ENCODE peak calls at places on chromosomes 5 and 9, in seven cellular contexts. One of them, this sample, is unnamed.

GRCh38 chr5:54412913-54413312 is 42.6 kb upstream of the HSPB3 start:
- DNase-seq in heart left ventricle: no peak
- DNase-seq in G401: no peak
- DNase-seq in astrocyte of the cerebellum: no peak
- DNase-seq in left colon: no peak
- DNase-seq in stimulated activated CD4-positive, alpha-beta T cell treated with anti-CD3 and anti-CD28 coated beads, Interleukin-4, amount 100 ng/mL, for 4 hours: no peak
- DNase-seq in fibroblast of pulmonary artery: no peak
- DNase-seq in this sample: no peak

GRCh38 chr9:127133739-127134167 is 11.3 kb upstream of the ANGPTL2 start:
- DNase-seq in heart left ventricle: peak
- DNase-seq in G401: peak
- DNase-seq in astrocyte of the cerebellum: no peak
- DNase-seq in left colon: peak
- DNase-seq in stimulated activated CD4-positive, alpha-beta T cell treated with anti-CD3 and anti-CD28 coated beads, Interleukin-4, amount 100 ng/mL, for 4 hours: no peak
- DNase-seq in fibroblast of pulmonary artery: peak
- DNase-seq in this sample: peak

GRCh38 chr9:136808075-136808780 is 480 bp downstream of the RABL6 start:
- DNase-seq in heart left ventricle: no peak
- DNase-seq in G401: no peak
- DNase-seq in astrocyte of the cerebellum: no peak
- DNase-seq in left colon: no peak
- DNase-seq in stimulated activated CD4-positive, alpha-beta T cell treated with anti-CD3 and anti-CD28 coated beads, Interleukin-4, amount 100 ng/mL, for 4 hours: peak
- DNase-seq in fibroblast of pulmonary artery: no peak
- DNase-seq in this sample: no peak

GRCh38 chr9:128163027-128163515 is 3.0 kb downstream of the BBLN start:
- DNase-seq in heart left ventricle: no peak
- DNase-seq in G401: no peak
- DNase-seq in astrocyte of the cerebellum: no peak
- DNase-seq in left colon: no peak
- DNase-seq in stimulated activated CD4-positive, alpha-beta T cell treated with anti-CD3 and anti-CD28 coated beads, Interleukin-4, amount 100 ng/mL, for 4 hours: no peak
- DNase-seq in fibroblast of pulmonary artery: no peak
- DNase-seq in this sample: no peak

GRCh38 chr5:8306289-8306688 is 437.3 kb downstream of the MTRR start:
- DNase-seq in heart left ventricle: no peak
- DNase-seq in G401: no peak
- DNase-seq in astrocyte of the cerebellum: no peak
- DNase-seq in left colon: no peak
- DNase-seq in stimulated activated CD4-positive, alpha-beta T cell treated with anti-CD3 and anti-CD28 coated beads, Interleukin-4, amount 100 ng/mL, for 4 hours: no peak
- DNase-seq in fibroblast of pulmonary artery: no peak
- DNase-seq in this sample: no peak

GRCh38 chr5:121024416-121025311 is 560.6 kb downstream of the PRR16 start:
- DNase-seq in heart left ventricle: no peak
- DNase-seq in G401: no peak
- DNase-seq in astrocyte of the cerebellum: no peak
- DNase-seq in left colon: no peak
- DNase-seq in stimulated activated CD4-positive, alpha-beta T cell treated with anti-CD3 and anti-CD28 coated beads, Interleukin-4, amount 100 ng/mL, for 4 hours: no peak
- DNase-seq in fibroblast of pulmonary artery: no peak
- DNase-seq in this sample: no peak

GRCh38 chr5:111043712-111044506 is 27.6 kb upstream of the TSLP start:
- DNase-seq in heart left ventricle: no peak
- DNase-seq in G401: no peak
- DNase-seq in astrocyte of the cerebellum: peak
- DNase-seq in left colon: no peak
- DNase-seq in stimulated activated CD4-positive, alpha-beta T cell treated with anti-CD3 and anti-CD28 coated beads, Interleukin-4, amount 100 ng/mL, for 4 hours: no peak
- DNase-seq in fibroblast of pulmonary artery: peak
- DNase-seq in this sample: no peak

GRCh38 chr9:21965401-21965951 is 28.7 kb downstream of the CDKN2A start:
- DNase-seq in heart left ventricle: peak
- DNase-seq in G401: no peak
- DNase-seq in astrocyte of the cerebellum: no peak
- DNase-seq in left colon: peak
- DNase-seq in stimulated activated CD4-positive, alpha-beta T cell treated with anti-CD3 and anti-CD28 coated beads, Interleukin-4, amount 100 ng/mL, for 4 hours: peak
- DNase-seq in fibroblast of pulmonary artery: peak
- DNase-seq in this sample: peak

GRCh38 chr5:145562931-145563330 is 272.2 kb downstream of the PRELID2 start:
- DNase-seq in heart left ventricle: no peak
- DNase-seq in G401: no peak
- DNase-seq in astrocyte of the cerebellum: peak
- DNase-seq in left colon: no peak
- DNase-seq in stimulated activated CD4-positive, alpha-beta T cell treated with anti-CD3 and anti-CD28 coated beads, Interleukin-4, amount 100 ng/mL, for 4 hours: no peak
- DNase-seq in fibroblast of pulmonary artery: no peak
- DNase-seq in this sample: no peak

GRCh38 chr5:87754009-87754757 is 341.5 kb upstream of the CCNH start:
- DNase-seq in heart left ventricle: no peak
- DNase-seq in G401: peak
- DNase-seq in astrocyte of the cerebellum: no peak
- DNase-seq in left colon: no peak
- DNase-seq in stimulated activated CD4-positive, alpha-beta T cell treated with anti-CD3 and anti-CD28 coated beads, Interleukin-4, amount 100 ng/mL, for 4 hours: no peak
- DNase-seq in fibroblast of pulmonary artery: no peak
- DNase-seq in this sample: no peak

GRCh38 chr5:148933903-148934432 is 107.6 kb downstream of the ADRB2 start:
- DNase-seq in heart left ventricle: no peak
- DNase-seq in G401: no peak
- DNase-seq in astrocyte of the cerebellum: no peak
- DNase-seq in left colon: no peak
- DNase-seq in stimulated activated CD4-positive, alpha-beta T cell treated with anti-CD3 and anti-CD28 coated beads, Interleukin-4, amount 100 ng/mL, for 4 hours: no peak
- DNase-seq in fibroblast of pulmonary artery: no peak
- DNase-seq in this sample: no peak

GRCh38 chr5:150085950-150086715 is at the start of gene CSF1R:
- DNase-seq in heart left ventricle: no peak
- DNase-seq in G401: no peak
- DNase-seq in astrocyte of the cerebellum: no peak
- DNase-seq in left colon: no peak
- DNase-seq in stimulated activated CD4-positive, alpha-beta T cell treated with anti-CD3 and anti-CD28 coated beads, Interleukin-4, amount 100 ng/mL, for 4 hours: no peak
- DNase-seq in fibroblast of pulmonary artery: no peak
- DNase-seq in this sample: no peak

GRCh38 chr5:138911441-138911840 is 36.3 kb upstream of the LRRTM2 start:
- DNase-seq in heart left ventricle: no peak
- DNase-seq in G401: no peak
- DNase-seq in astrocyte of the cerebellum: peak
- DNase-seq in left colon: no peak
- DNase-seq in stimulated activated CD4-positive, alpha-beta T cell treated with anti-CD3 and anti-CD28 coated beads, Interleukin-4, amount 100 ng/mL, for 4 hours: no peak
- DNase-seq in fibroblast of pulmonary artery: peak
- DNase-seq in this sample: peak

GRCh38 chr9:115237383-115238087 is 119.6 kb upstream of the TNC start:
- DNase-seq in heart left ventricle: no peak
- DNase-seq in G401: no peak
- DNase-seq in astrocyte of the cerebellum: no peak
- DNase-seq in left colon: no peak
- DNase-seq in stimulated activated CD4-positive, alpha-beta T cell treated with anti-CD3 and anti-CD28 coated beads, Interleukin-4, amount 100 ng/mL, for 4 hours: no peak
- DNase-seq in fibroblast of pulmonary artery: peak
- DNase-seq in this sample: peak

GRCh38 chr5:2464141-2464540 is 287.3 kb downstream of the IRX2 start:
- DNase-seq in heart left ventricle: no peak
- DNase-seq in G401: no peak
- DNase-seq in astrocyte of the cerebellum: no peak
- DNase-seq in left colon: no peak
- DNase-seq in stimulated activated CD4-positive, alpha-beta T cell treated with anti-CD3 and anti-CD28 coated beads, Interleukin-4, amount 100 ng/mL, for 4 hours: no peak
- DNase-seq in fibroblast of pulmonary artery: no peak
- DNase-seq in this sample: no peak

GRCh38 chr5:167949435-167949834 is 342.0 kb upstream of the WWC1 start:
- DNase-seq in heart left ventricle: no peak
- DNase-seq in G401: no peak
- DNase-seq in astrocyte of the cerebellum: no peak
- DNase-seq in left colon: no peak
- DNase-seq in stimulated activated CD4-positive, alpha-beta T cell treated with anti-CD3 and anti-CD28 coated beads, Interleukin-4, amount 100 ng/mL, for 4 hours: no peak
- DNase-seq in fibroblast of pulmonary artery: no peak
- DNase-seq in this sample: no peak

GRCh38 chr5:34597034-34597433 is 59.1 kb upstream of the RAI14 start:
- DNase-seq in heart left ventricle: no peak
- DNase-seq in G401: no peak
- DNase-seq in astrocyte of the cerebellum: no peak
- DNase-seq in left colon: no peak
- DNase-seq in stimulated activated CD4-positive, alpha-beta T cell treated with anti-CD3 and anti-CD28 coated beads, Interleukin-4, amount 100 ng/mL, for 4 hours: no peak
- DNase-seq in fibroblast of pulmonary artery: no peak
- DNase-seq in this sample: peak

GRCh38 chr9:124809211-124809610 is 32.3 kb downstream of the OLFML2A start:
- DNase-seq in heart left ventricle: peak
- DNase-seq in G401: no peak
- DNase-seq in astrocyte of the cerebellum: no peak
- DNase-seq in left colon: no peak
- DNase-seq in stimulated activated CD4-positive, alpha-beta T cell treated with anti-CD3 and anti-CD28 coated beads, Interleukin-4, amount 100 ng/mL, for 4 hours: no peak
- DNase-seq in fibroblast of pulmonary artery: no peak
- DNase-seq in this sample: no peak

GRCh38 chr5:14491015-14491414 is 90.6 kb upstream of the OTULINL start:
- DNase-seq in heart left ventricle: no peak
- DNase-seq in G401: peak
- DNase-seq in astrocyte of the cerebellum: no peak
- DNase-seq in left colon: no peak
- DNase-seq in stimulated activated CD4-positive, alpha-beta T cell treated with anti-CD3 and anti-CD28 coated beads, Interleukin-4, amount 100 ng/mL, for 4 hours: no peak
- DNase-seq in fibroblast of pulmonary artery: no peak
- DNase-seq in this sample: no peak

GRCh38 chr9:134045841-134046544 is 20.7 kb downstream of the BRD3OS start:
- DNase-seq in heart left ventricle: no peak
- DNase-seq in G401: no peak
- DNase-seq in astrocyte of the cerebellum: no peak
- DNase-seq in left colon: no peak
- DNase-seq in stimulated activated CD4-positive, alpha-beta T cell treated with anti-CD3 and anti-CD28 coated beads, Interleukin-4, amount 100 ng/mL, for 4 hours: no peak
- DNase-seq in fibroblast of pulmonary artery: no peak
- DNase-seq in this sample: no peak

GRCh38 chr5:665541-665955 is 27.6 kb downstream of the TPPP start:
- DNase-seq in heart left ventricle: no peak
- DNase-seq in G401: no peak
- DNase-seq in astrocyte of the cerebellum: no peak
- DNase-seq in left colon: no peak
- DNase-seq in stimulated activated CD4-positive, alpha-beta T cell treated with anti-CD3 and anti-CD28 coated beads, Interleukin-4, amount 100 ng/mL, for 4 hours: no peak
- DNase-seq in fibroblast of pulmonary artery: no peak
- DNase-seq in this sample: no peak

GRCh38 chr9:34069831-34070230 is 21.1 kb upstream of the UBAP2 start:
- DNase-seq in heart left ventricle: no peak
- DNase-seq in G401: no peak
- DNase-seq in astrocyte of the cerebellum: no peak
- DNase-seq in left colon: no peak
- DNase-seq in stimulated activated CD4-positive, alpha-beta T cell treated with anti-CD3 and anti-CD28 coated beads, Interleukin-4, amount 100 ng/mL, for 4 hours: no peak
- DNase-seq in fibroblast of pulmonary artery: no peak
- DNase-seq in this sample: no peak

GRCh38 chr9:128607642-128608350 is 48.9 kb downstream of the DYNC2I2 start:
- DNase-seq in heart left ventricle: peak
- DNase-seq in G401: peak
- DNase-seq in astrocyte of the cerebellum: peak
- DNase-seq in left colon: peak
- DNase-seq in stimulated activated CD4-positive, alpha-beta T cell treated with anti-CD3 and anti-CD28 coated beads, Interleukin-4, amount 100 ng/mL, for 4 hours: no peak
- DNase-seq in fibroblast of pulmonary artery: peak
- DNase-seq in this sample: peak

GRCh38 chr9:137273616-137274320 is 3.8 kb upstream of the TOR4A start:
- DNase-seq in heart left ventricle: no peak
- DNase-seq in G401: no peak
- DNase-seq in astrocyte of the cerebellum: no peak
- DNase-seq in left colon: no peak
- DNase-seq in stimulated activated CD4-positive, alpha-beta T cell treated with anti-CD3 and anti-CD28 coated beads, Interleukin-4, amount 100 ng/mL, for 4 hours: no peak
- DNase-seq in fibroblast of pulmonary artery: no peak
- DNase-seq in this sample: no peak

GRCh38 chr9:18910858-18911257 is 122.2 kb downstream of the SAXO1 start:
- DNase-seq in heart left ventricle: no peak
- DNase-seq in G401: no peak
- DNase-seq in astrocyte of the cerebellum: no peak
- DNase-seq in left colon: no peak
- DNase-seq in stimulated activated CD4-positive, alpha-beta T cell treated with anti-CD3 and anti-CD28 coated beads, Interleukin-4, amount 100 ng/mL, for 4 hours: no peak
- DNase-seq in fibroblast of pulmonary artery: no peak
- DNase-seq in this sample: no peak

GRCh38 chr9:123757547-123757946 is 172.4 kb downstream of the DENND1A start:
- DNase-seq in heart left ventricle: no peak
- DNase-seq in G401: no peak
- DNase-seq in astrocyte of the cerebellum: no peak
- DNase-seq in left colon: no peak
- DNase-seq in stimulated activated CD4-positive, alpha-beta T cell treated with anti-CD3 and anti-CD28 coated beads, Interleukin-4, amount 100 ng/mL, for 4 hours: no peak
- DNase-seq in fibroblast of pulmonary artery: peak
- DNase-seq in this sample: no peak

GRCh38 chr5:170338933-170339779 is 41.6 kb upstream of the LCP2 start:
- DNase-seq in heart left ventricle: no peak
- DNase-seq in G401: no peak
- DNase-seq in astrocyte of the cerebellum: no peak
- DNase-seq in left colon: no peak
- DNase-seq in stimulated activated CD4-positive, alpha-beta T cell treated with anti-CD3 and anti-CD28 coated beads, Interleukin-4, amount 100 ng/mL, for 4 hours: peak
- DNase-seq in fibroblast of pulmonary artery: no peak
- DNase-seq in this sample: no peak

GRCh38 chr5:55176176-55176818 is 3.3 kb upstream of the CDC20B start:
- DNase-seq in heart left ventricle: peak
- DNase-seq in G401: peak
- DNase-seq in astrocyte of the cerebellum: no peak
- DNase-seq in left colon: peak
- DNase-seq in stimulated activated CD4-positive, alpha-beta T cell treated with anti-CD3 and anti-CD28 coated beads, Interleukin-4, amount 100 ng/mL, for 4 hours: no peak
- DNase-seq in fibroblast of pulmonary artery: no peak
- DNase-seq in this sample: no peak

GRCh38 chr9:33117306-33117705 is 40.8 kb upstream of the SMU1 start:
- DNase-seq in heart left ventricle: no peak
- DNase-seq in G401: no peak
- DNase-seq in astrocyte of the cerebellum: peak
- DNase-seq in left colon: no peak
- DNase-seq in stimulated activated CD4-positive, alpha-beta T cell treated with anti-CD3 and anti-CD28 coated beads, Interleukin-4, amount 100 ng/mL, for 4 hours: no peak
- DNase-seq in fibroblast of pulmonary artery: no peak
- DNase-seq in this sample: peak

GRCh38 chr9:114281421-114282103 is 41.3 kb upstream of the ORM1 start:
- DNase-seq in heart left ventricle: peak
- DNase-seq in G401: no peak
- DNase-seq in astrocyte of the cerebellum: no peak
- DNase-seq in left colon: peak
- DNase-seq in stimulated activated CD4-positive, alpha-beta T cell treated with anti-CD3 and anti-CD28 coated beads, Interleukin-4, amount 100 ng/mL, for 4 hours: no peak
- DNase-seq in fibroblast of pulmonary artery: peak
- DNase-seq in this sample: peak

GRCh38 chr5:6567068-6567467 is 65.8 kb downstream of the NSUN2 start:
- DNase-seq in heart left ventricle: no peak
- DNase-seq in G401: no peak
- DNase-seq in astrocyte of the cerebellum: no peak
- DNase-seq in left colon: no peak
- DNase-seq in stimulated activated CD4-positive, alpha-beta T cell treated with anti-CD3 and anti-CD28 coated beads, Interleukin-4, amount 100 ng/mL, for 4 hours: no peak
- DNase-seq in fibroblast of pulmonary artery: no peak
- DNase-seq in this sample: no peak

GRCh38 chr9:35490910-35491465 is 1.1 kb downstream of the RUSC2 start:
- DNase-seq in heart left ventricle: no peak
- DNase-seq in G401: peak
- DNase-seq in astrocyte of the cerebellum: no peak
- DNase-seq in left colon: no peak
- DNase-seq in stimulated activated CD4-positive, alpha-beta T cell treated with anti-CD3 and anti-CD28 coated beads, Interleukin-4, amount 100 ng/mL, for 4 hours: no peak
- DNase-seq in fibroblast of pulmonary artery: peak
- DNase-seq in this sample: no peak

GRCh38 chr9:124553738-124554137 is 46.5 kb upstream of the NR5A1 start:
- DNase-seq in heart left ventricle: no peak
- DNase-seq in G401: no peak
- DNase-seq in astrocyte of the cerebellum: peak
- DNase-seq in left colon: no peak
- DNase-seq in stimulated activated CD4-positive, alpha-beta T cell treated with anti-CD3 and anti-CD28 coated beads, Interleukin-4, amount 100 ng/mL, for 4 hours: no peak
- DNase-seq in fibroblast of pulmonary artery: peak
- DNase-seq in this sample: peak

GRCh38 chr9:34675048-34675714 is 12.7 kb upstream of the CCL27 start:
- DNase-seq in heart left ventricle: peak
- DNase-seq in G401: peak
- DNase-seq in astrocyte of the cerebellum: peak
- DNase-seq in left colon: peak
- DNase-seq in stimulated activated CD4-positive, alpha-beta T cell treated with anti-CD3 and anti-CD28 coated beads, Interleukin-4, amount 100 ng/mL, for 4 hours: peak
- DNase-seq in fibroblast of pulmonary artery: peak
- DNase-seq in this sample: peak

GRCh38 chr9:69030851-69031645 is 4.5 kb upstream of the FXN start:
- DNase-seq in heart left ventricle: no peak
- DNase-seq in G401: no peak
- DNase-seq in astrocyte of the cerebellum: no peak
- DNase-seq in left colon: no peak
- DNase-seq in stimulated activated CD4-positive, alpha-beta T cell treated with anti-CD3 and anti-CD28 coated beads, Interleukin-4, amount 100 ng/mL, for 4 hours: no peak
- DNase-seq in fibroblast of pulmonary artery: peak
- DNase-seq in this sample: peak

GRCh38 chr5:38994329-38994927 is 79.8 kb downstream of the RICTOR start:
- DNase-seq in heart left ventricle: no peak
- DNase-seq in G401: peak
- DNase-seq in astrocyte of the cerebellum: peak
- DNase-seq in left colon: no peak
- DNase-seq in stimulated activated CD4-positive, alpha-beta T cell treated with anti-CD3 and anti-CD28 coated beads, Interleukin-4, amount 100 ng/mL, for 4 hours: no peak
- DNase-seq in fibroblast of pulmonary artery: peak
- DNase-seq in this sample: peak

GRCh38 chr5:137575847-137576246 is 76.7 kb upstream of the SPOCK1 start:
- DNase-seq in heart left ventricle: no peak
- DNase-seq in G401: no peak
- DNase-seq in astrocyte of the cerebellum: no peak
- DNase-seq in left colon: no peak
- DNase-seq in stimulated activated CD4-positive, alpha-beta T cell treated with anti-CD3 and anti-CD28 coated beads, Interleukin-4, amount 100 ng/mL, for 4 hours: no peak
- DNase-seq in fibroblast of pulmonary artery: peak
- DNase-seq in this sample: peak

GRCh38 chr9:133944746-133945135 is 47.4 kb downstream of the VAV2 start:
- DNase-seq in heart left ventricle: peak
- DNase-seq in G401: no peak
- DNase-seq in astrocyte of the cerebellum: peak
- DNase-seq in left colon: no peak
- DNase-seq in stimulated activated CD4-positive, alpha-beta T cell treated with anti-CD3 and anti-CD28 coated beads, Interleukin-4, amount 100 ng/mL, for 4 hours: no peak
- DNase-seq in fibroblast of pulmonary artery: peak
- DNase-seq in this sample: no peak